ENCODE peak calls at places on chromosomes 12 and 14, in nine cellular contexts. D is CD8-positive, alpha-beta T cell; K is Peyer's patch; T is OCI-LY7; E is MM.1S; P is psoas muscle; M is naive thymus-derived CD4-positive, alpha-beta T cell; R is CD4-positive, CD25-positive, alpha-beta regulatory T cell; J is IMR-90. X is an unnamed sample.

GRCh38 chr12:3341594-3341993 is 149.4 kb upstream of the PRMT8 start:
- DNase-seq in K (no peak), P (no peak), J (no peak), D (no peak), T (no peak), M (no peak), R (no peak), E (no peak), X (no peak)

GRCh38 chr14:99721792-99722516 is 37.9 kb downstream of the CYP46A1 start:
- DNase-seq in P (no peak), T (no peak), D (peak; percentile 23), R (no peak), K (peak; percentile 33), M (no peak), E (no peak), J (no peak), X (peak; percentile 19)

GRCh38 chr12:75684678-75685620 is 173.5 kb upstream of the KRR1 start:
- DNase-seq in E (no peak), J (peak; percentile 86), R (no peak), D (no peak), K (no peak), P (no peak), M (no peak), T (no peak), X (no peak)

GRCh38 chr12:122979908-122980191 is 631 bp upstream of the ARL6IP4 start:
- DNase-seq in T (peak; percentile 79), J (no peak), D (no peak), M (no peak), E (no peak), R (no peak), K (no peak), P (no peak), X (no peak)

GRCh38 chr12:43348221-43348620 is 203.8 kb downstream of the ADAMTS20 start:
- DNase-seq in P (no peak), E (no peak), J (no peak), D (no peak), R (no peak), M (no peak), T (no peak), K (no peak), X (no peak)

GRCh38 chr12:68240975-68241374 is 12.4 kb downstream of the IL22 start:
- DNase-seq in K (no peak), D (peak; percentile 62), M (peak; percentile 63), P (no peak), T (peak; percentile 72), R (no peak), J (peak; percentile 57), E (peak; percentile 89), X (no peak)

GRCh38 chr14:70086685-70087379 is 101.9 kb downstream of the SLC8A3 start:
- DNase-seq in K (no peak), D (no peak), M (no peak), P (no peak), J (peak; percentile 54), E (peak; percentile 6), R (no peak), T (peak; percentile 24), X (no peak)

GRCh38 chr14:73752297-73752992 is 38.3 kb upstream of the PNMA1 start:
- DNase-seq in R (no peak), K (peak; percentile 74), E (no peak), J (peak; percentile 45), P (peak; percentile 82), D (peak; percentile 66), T (peak; percentile 48), M (peak; percentile 53), X (no peak)

GRCh38 chr14:46368275-46368674 is 283.3 kb downstream of the RPL10L start:
- DNase-seq in T (no peak), K (no peak), J (no peak), D (no peak), M (no peak), E (no peak), P (no peak), R (no peak), X (no peak)

GRCh38 chr14:81312289-81312876 is 87.7 kb downstream of the STON2 start:
- DNase-seq in M (no peak), D (no peak), P (no peak), E (no peak), R (no peak), K (no peak), T (no peak), J (no peak), X (no peak)

GRCh38 chr14:28768549-28768870 is 1.9 kb downstream of the FOXG1 start:
- DNase-seq in T (no peak), R (no peak), J (no peak), E (no peak), K (no peak), M (no peak), D (no peak), P (no peak), X (no peak)

GRCh38 chr14:39398382-39398781 is 33.9 kb downstream of the FBXO33 start:
- DNase-seq in P (no peak), K (no peak), R (no peak), J (no peak), D (no peak), M (no peak), T (no peak), E (peak; percentile 54), X (no peak)

GRCh38 chr12:69150083-69150795 is 89.1 kb upstream of the CPSF6 start:
- DNase-seq in E (no peak), D (no peak), M (no peak), K (no peak), J (no peak), R (no peak), P (no peak), T (no peak), X (no peak)

GRCh38 chr12:26149963-26150362 is 25.1 kb upstream of the BHLHE41 start:
- DNase-seq in P (no peak), D (no peak), J (no peak), M (no peak), K (no peak), T (no peak), R (no peak), E (no peak), X (no peak)

GRCh38 chr14:29274890-29275651 is 508.5 kb downstream of the FOXG1 start:
- DNase-seq in T (no peak), J (no peak), D (no peak), M (no peak), P (no peak), R (no peak), E (no peak), K (no peak), X (no peak)

GRCh38 chr12:49092086-49092815 is 2.4 kb downstream of the DHH start:
- DNase-seq in T (peak; percentile 58), K (no peak), M (peak; percentile 51), D (peak; percentile 68), J (peak; percentile 30), E (peak; percentile 40), P (no peak), R (peak; percentile 36), X (no peak)

GRCh38 chr14:105817971-105818711 is 291.8 kb downstream of the TMEM121 start:
- DNase-seq in R (no peak), T (peak; percentile 100), P (no peak), M (no peak), E (no peak), J (no peak), D (no peak), K (no peak), X (no peak)

GRCh38 chr12:102232446-102232845 is 34.8 kb upstream of the PMCH start:
- DNase-seq in M (no peak), R (no peak), D (no peak), P (no peak), K (no peak), E (no peak), J (peak; percentile 35), T (no peak), X (no peak)

GRCh38 chr12:109753959-109754358 is 40.3 kb downstream of the FAM222A start:
- DNase-seq in K (no peak), R (no peak), T (no peak), E (no peak), M (no peak), D (no peak), P (no peak), J (no peak), X (no peak)

GRCh38 chr14:87600236-87600635 is 392.7 kb downstream of the GALC start:
- DNase-seq in T (no peak), M (no peak), R (no peak), E (no peak), P (no peak), J (no peak), D (no peak), K (no peak), X (no peak)

GRCh38 chr14:64938972-64939816 is 3.4 kb downstream of the GPX2 start:
- DNase-seq in P (no peak), T (no peak), J (no peak), R (no peak), D (no peak), K (peak; percentile 56), E (no peak), M (no peak), X (no peak)
- H3K4me1 ChIP-seq in P (peaks cover 33% of the 10 kb centered on the region), T (no peaks in the 10 kb centered on the region), J (no peaks in the 10 kb centered on the region), R (peaks cover 20% of the 10 kb centered on the region), D (no peaks in the 10 kb centered on the region), K (peaks cover 37% of the 10 kb centered on the region), E (peaks cover 25% of the 10 kb centered on the region), M (no peaks in the 10 kb centered on the region), X (no peaks in the 10 kb centered on the region)

DNA sequence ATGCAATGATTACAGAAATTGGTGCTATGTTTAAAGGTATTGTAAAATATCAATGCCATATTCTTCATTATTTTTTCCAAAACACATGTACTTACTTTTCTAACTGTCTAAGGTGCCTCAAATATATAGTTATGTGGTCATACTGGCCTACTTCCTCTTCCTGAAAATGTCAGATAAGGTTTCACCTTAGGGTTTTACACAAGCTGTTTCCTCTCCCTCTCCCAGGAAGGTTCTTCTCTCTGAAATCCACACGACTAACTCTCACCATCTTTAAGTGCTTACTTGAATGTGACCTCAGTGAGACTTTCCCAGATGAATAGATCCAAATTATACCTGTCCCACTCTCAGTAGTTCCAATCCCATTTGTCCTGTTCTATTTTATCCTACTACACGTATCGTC is 11.6 kb upstream of the CLEC4D start:
- DNase-seq in K (no peak), E (no peak), M (no peak), D (no peak), R (no peak), T (peak; percentile 7), J (no peak), P (no peak), X (no peak)
- H3K4me3 ChIP-seq in K (no peak overlapping the region), E (no peak overlapping the region), M (no peak overlapping the region), D (no peak overlapping the region), R (no peak overlapping the region), T (no peak overlapping the region), J (no peak overlapping the region), P (no peak overlapping the region), X (no peak overlapping the region)

GRCh38 chr12:793037-793436 is 40.7 kb downstream of the WNK1 start:
- DNase-seq in P (no peak), J (peak; percentile 17), K (no peak), E (no peak), T (no peak), R (no peak), M (no peak), D (no peak), X (no peak)
- H3K27ac ChIP-seq in P (no peak overlapping the region), J (no peak overlapping the region), K (no peak overlapping the region), E (no peak overlapping the region), T (no peak overlapping the region), R (no peak overlapping the region), M (no peak overlapping the region), D (no peak overlapping the region), X (no peak overlapping the region)

DNA sequence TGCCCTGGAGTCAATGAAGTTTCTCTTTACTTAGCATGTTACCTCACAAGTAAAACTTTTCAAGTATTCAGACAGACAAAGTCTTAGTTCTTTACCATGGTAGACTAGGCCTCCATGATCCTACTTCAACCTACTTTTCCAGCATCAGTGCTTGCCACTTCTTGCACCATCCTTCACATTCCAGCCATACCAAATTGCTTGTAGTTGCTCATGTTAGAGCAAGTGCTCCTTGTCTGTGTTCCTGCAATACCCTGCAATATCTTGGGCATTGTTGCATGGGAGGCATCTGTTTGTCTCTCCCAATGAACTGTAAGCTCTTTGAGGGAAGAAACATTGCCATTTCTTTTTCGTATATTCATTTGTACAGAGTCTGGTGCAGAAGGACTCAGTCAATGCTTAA is 77.9 kb downstream of the SRGAP1 start:
- DNase-seq in M (no peak), D (no peak), T (no peak), P (no peak), J (peak; percentile 73), E (no peak), K (no peak), R (no peak), X (no peak)
- H3K4me1 ChIP-seq in M (no peaks in the 10 kb centered on the region), D (no peaks in the 10 kb centered on the region), T (no peaks in the 10 kb centered on the region), P (no peaks in the 10 kb centered on the region), J (peaks cover 13% of the 10 kb centered on the region), E (no peaks in the 10 kb centered on the region), K (peaks cover 18% of the 10 kb centered on the region), R (no peaks in the 10 kb centered on the region), X (peaks cover 18% of the 10 kb centered on the region)

X was measured in lower lobe of right lung.